ENCODE peak calls at places on chromosome X, in four cellular contexts. One of them, this sample, is unnamed.

GRCh38 chrX:37846934-37847732 is at the start of gene DYNLT3:
- DNase-seq in GM13977: peak
- DNase-seq in dorsolateral prefrontal cortex: peak
- DNase-seq in WTC11: peak
- DNase-seq in this sample: peak

GRCh38 chrX:81305240-81305639 is 103.3 kb downstream of the SH3BGRL start:
- DNase-seq in GM13977: no peak
- DNase-seq in dorsolateral prefrontal cortex: no peak
- DNase-seq in WTC11: no peak
- DNase-seq in this sample: no peak

GRCh38 chrX:2875798-2876399 is 47.2 kb downstream of the GYG2 start:
- DNase-seq in GM13977: no peak
- DNase-seq in dorsolateral prefrontal cortex: no peak
- DNase-seq in WTC11: no peak
- DNase-seq in this sample: no peak

GRCh38 chrX:23694606-23695005 is 27.3 kb downstream of the PRDX4 start:
- DNase-seq in GM13977: peak
- DNase-seq in dorsolateral prefrontal cortex: no peak
- DNase-seq in WTC11: peak
- DNase-seq in this sample: no peak

GRCh38 chrX:109992203-109992602 is 10.7 kb upstream of the TMEM164 start:
- DNase-seq in GM13977: no peak
- DNase-seq in dorsolateral prefrontal cortex: no peak
- DNase-seq in WTC11: no peak
- DNase-seq in this sample: no peak

GRCh38 chrX:70494441-70494840 is 49.8 kb downstream of the DLG3 start:
- DNase-seq in GM13977: no peak
- DNase-seq in dorsolateral prefrontal cortex: no peak
- DNase-seq in WTC11: no peak
- DNase-seq in this sample: no peak

GRCh38 chrX:111375747-111376146 is 36.2 kb downstream of the DCX start:
- DNase-seq in GM13977: no peak
- DNase-seq in dorsolateral prefrontal cortex: no peak
- DNase-seq in WTC11: no peak
- DNase-seq in this sample: no peak

GRCh38 chrX:44674906-44675305 is 132.2 kb upstream of the FUNDC1 start:
- DNase-seq in GM13977: no peak
- DNase-seq in dorsolateral prefrontal cortex: no peak
- DNase-seq in WTC11: no peak
- DNase-seq in this sample: no peak

GRCh38 chrX:150436200-150436599 is 73.1 kb downstream of the MAMLD1 start:
- DNase-seq in GM13977: no peak
- DNase-seq in dorsolateral prefrontal cortex: no peak
- DNase-seq in WTC11: no peak
- DNase-seq in this sample: no peak

GRCh38 chrX:67544281-67544680 is 460 bp downstream of the AR start:
- DNase-seq in GM13977: no peak
- DNase-seq in dorsolateral prefrontal cortex: no peak
- DNase-seq in WTC11: peak
- DNase-seq in this sample: no peak

GRCh38 chrX:154751121-154751668 is 318 bp upstream of the GAB3 start:
- DNase-seq in GM13977: no peak
- DNase-seq in dorsolateral prefrontal cortex: no peak
- DNase-seq in WTC11: no peak
- DNase-seq in this sample: no peak

GRCh38 chrX:131305926-131306325 is 16.8 kb upstream of the IGSF1 start:
- DNase-seq in GM13977: no peak
- DNase-seq in dorsolateral prefrontal cortex: no peak
- DNase-seq in WTC11: no peak
- DNase-seq in this sample: no peak

GRCh38 chrX:53715336-53715924 is 28.9 kb upstream of the HUWE1 start:
- DNase-seq in GM13977: no peak
- DNase-seq in dorsolateral prefrontal cortex: no peak
- DNase-seq in WTC11: no peak
- DNase-seq in this sample: no peak

GRCh38 chrX:1727531-1728027 is 112.7 kb downstream of the ASMT start:
- DNase-seq in GM13977: no peak
- DNase-seq in dorsolateral prefrontal cortex: no peak
- DNase-seq in WTC11: peak
- DNase-seq in this sample: peak

GRCh38 chrX:38903093-38903492 is 101.8 kb downstream of the MID1IP1 start:
- DNase-seq in GM13977: no peak
- DNase-seq in dorsolateral prefrontal cortex: no peak
- DNase-seq in WTC11: peak
- DNase-seq in this sample: no peak

GRCh38 chrX:6981718-6982406 is 165.7 kb upstream of the STS start:
- DNase-seq in GM13977: no peak
- DNase-seq in dorsolateral prefrontal cortex: no peak
- DNase-seq in WTC11: no peak
- DNase-seq in this sample: no peak

GRCh38 chrX:68945603-68946228 is 116.9 kb downstream of the EFNB1 start:
- DNase-seq in GM13977: peak
- DNase-seq in dorsolateral prefrontal cortex: no peak
- DNase-seq in WTC11: peak
- DNase-seq in this sample: peak

GRCh38 chrX:48961585-48962091 is 4.2 kb upstream of the OTUD5 start:
- DNase-seq in GM13977: no peak
- DNase-seq in dorsolateral prefrontal cortex: no peak
- DNase-seq in WTC11: no peak
- DNase-seq in this sample: no peak

GRCh38 chrX:83845397-83845796 is 15.5 kb upstream of the CYLC1 start:
- DNase-seq in GM13977: peak
- DNase-seq in dorsolateral prefrontal cortex: no peak
- DNase-seq in WTC11: no peak
- DNase-seq in this sample: no peak

DNA sequence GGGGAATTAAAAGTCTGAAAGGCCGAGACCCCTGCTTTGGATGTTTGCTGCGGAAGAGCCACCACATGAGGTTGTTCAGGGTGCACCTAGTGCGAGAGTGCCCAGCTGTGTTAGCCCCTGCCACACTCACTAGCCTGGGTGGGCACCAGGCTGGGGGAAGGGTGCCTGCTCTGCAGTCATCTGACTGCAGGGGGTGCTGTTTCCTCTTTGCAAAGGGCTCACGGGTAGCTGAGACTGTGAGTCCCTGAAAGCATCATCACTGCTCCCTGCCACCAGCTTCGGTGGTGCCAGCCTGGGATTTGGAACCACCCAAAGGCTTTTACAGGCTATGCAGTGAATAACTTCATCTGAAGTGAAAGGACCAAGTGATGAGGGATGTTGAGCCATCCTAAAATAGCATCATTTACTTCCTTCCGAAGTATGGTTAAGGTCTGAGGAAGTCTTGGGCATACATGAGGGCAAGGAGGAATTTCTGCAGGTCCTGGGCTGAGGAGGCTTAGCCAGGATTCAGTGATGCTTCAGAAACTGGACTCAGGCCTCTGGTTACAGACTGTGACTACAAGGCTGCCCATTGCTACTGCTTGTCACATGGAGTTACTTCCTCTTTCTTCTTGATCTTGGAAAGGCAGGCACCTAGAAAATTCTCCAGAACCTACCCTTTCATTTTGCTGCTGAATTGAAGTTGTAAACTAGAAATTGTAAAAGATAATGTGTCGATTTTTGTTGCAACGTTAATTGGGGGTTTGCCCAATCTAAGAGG is 293.2 kb upstream of the PRPS2 start:
- DNase-seq in GM13977: peak
- DNase-seq in dorsolateral prefrontal cortex: no peak
- DNase-seq in WTC11: peak
- DNase-seq in this sample: no peak
- TF ChIP-seq CTCF in GM13977: peak
- TF ChIP-seq CTCF in dorsolateral prefrontal cortex: no peak
- TF ChIP-seq CTCF in WTC11: peak
- TF ChIP-seq CTCF in this sample: peak

DNA sequence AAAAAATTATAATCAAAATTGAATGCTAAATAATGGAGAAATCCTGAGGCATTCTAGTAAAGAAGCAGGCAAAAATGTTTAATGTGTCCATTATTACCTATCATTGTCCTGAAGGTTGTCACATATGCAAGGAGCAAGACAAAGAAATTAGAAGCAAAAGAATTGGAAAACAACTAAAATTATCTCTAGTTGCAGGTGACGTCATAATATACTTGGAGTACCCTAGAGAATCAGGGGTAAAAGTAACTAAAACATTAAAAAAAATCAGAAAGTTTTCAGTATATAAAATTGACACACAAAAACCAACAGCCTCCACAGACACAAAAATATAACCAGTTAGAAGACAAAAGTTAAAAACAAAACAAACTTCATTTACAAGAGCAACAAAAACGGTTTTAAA is 21.4 kb downstream of the MAGEA1 start:
- DNase-seq in GM13977: no peak
- DNase-seq in dorsolateral prefrontal cortex: no peak
- DNase-seq in WTC11: no peak
- DNase-seq in this sample: no peak
- TF ChIP-seq CTCF in GM13977: no peak
- TF ChIP-seq CTCF in dorsolateral prefrontal cortex: no peak
- TF ChIP-seq CTCF in WTC11: no peak
- TF ChIP-seq CTCF in this sample: no peak

GRCh38 chrX:35380808-35381700 is 417.1 kb upstream of the MAGEB16 start:
- DNase-seq in GM13977: peak
- DNase-seq in dorsolateral prefrontal cortex: no peak
- DNase-seq in WTC11: no peak
- DNase-seq in this sample: no peak
- TF ChIP-seq CTCF in GM13977: peak
- TF ChIP-seq CTCF in dorsolateral prefrontal cortex: peak
- TF ChIP-seq CTCF in WTC11: peak
- TF ChIP-seq CTCF in this sample: peak

GRCh38 chrX:106014119-106014775 is 24.3 kb downstream of the SERPINA7 start:
- DNase-seq in GM13977: no peak
- DNase-seq in dorsolateral prefrontal cortex: no peak
- DNase-seq in WTC11: no peak
- DNase-seq in this sample: no peak
- TF ChIP-seq CTCF in GM13977: no peak
- TF ChIP-seq CTCF in dorsolateral prefrontal cortex: no peak
- TF ChIP-seq CTCF in WTC11: no peak
- TF ChIP-seq CTCF in this sample: no peak

DNA sequence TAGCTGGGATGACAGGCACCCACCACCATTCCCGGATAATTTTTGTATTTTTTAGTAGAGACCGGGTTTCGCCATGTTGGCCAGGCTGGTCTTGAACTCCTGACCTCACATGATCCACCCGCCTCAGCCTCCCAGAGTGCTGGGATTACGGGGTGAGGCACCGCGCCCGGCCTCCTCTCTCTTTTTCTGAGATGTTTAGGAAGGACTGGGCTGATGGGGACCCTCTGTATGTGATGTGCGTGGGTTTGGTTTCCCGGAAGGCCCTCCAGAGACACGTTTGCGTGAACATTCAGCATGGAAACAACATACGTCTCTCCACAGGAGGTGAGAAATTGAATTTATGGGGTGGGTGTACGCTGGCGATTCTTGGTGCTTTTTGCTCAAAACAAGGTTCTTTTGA is 18.6 kb downstream of the SHOX start:
- DNase-seq in GM13977: no peak
- DNase-seq in dorsolateral prefrontal cortex: no peak
- DNase-seq in WTC11: no peak
- DNase-seq in this sample: no peak
- TF ChIP-seq CTCF in GM13977: no peak
- TF ChIP-seq CTCF in dorsolateral prefrontal cortex: no peak
- TF ChIP-seq CTCF in WTC11: no peak
- TF ChIP-seq CTCF in this sample: no peak

DNA sequence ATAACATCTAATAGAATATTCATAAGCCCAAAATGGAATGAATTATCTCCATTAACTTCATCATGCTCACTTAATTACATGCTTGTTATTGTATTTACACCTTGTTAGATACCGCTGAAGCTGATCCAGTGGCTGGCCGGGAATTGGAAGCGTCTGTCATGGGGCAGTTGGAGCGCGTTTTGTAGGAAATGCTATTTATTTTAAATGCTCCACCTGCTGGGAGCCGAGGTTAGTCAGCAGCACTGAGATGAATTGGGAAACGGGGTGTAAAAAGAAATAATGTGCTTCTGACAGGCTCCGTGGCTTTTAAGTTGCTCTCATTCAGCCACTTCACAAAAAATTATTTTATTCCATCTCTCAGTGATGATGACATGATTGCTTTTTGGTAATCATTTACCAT is 25.2 kb downstream of the ARX start:
- DNase-seq in GM13977: no peak
- DNase-seq in dorsolateral prefrontal cortex: no peak
- DNase-seq in WTC11: no peak
- DNase-seq in this sample: no peak
- TF ChIP-seq CTCF in GM13977: no peak
- TF ChIP-seq CTCF in dorsolateral prefrontal cortex: no peak
- TF ChIP-seq CTCF in WTC11: no peak
- TF ChIP-seq CTCF in this sample: peak

DNA sequence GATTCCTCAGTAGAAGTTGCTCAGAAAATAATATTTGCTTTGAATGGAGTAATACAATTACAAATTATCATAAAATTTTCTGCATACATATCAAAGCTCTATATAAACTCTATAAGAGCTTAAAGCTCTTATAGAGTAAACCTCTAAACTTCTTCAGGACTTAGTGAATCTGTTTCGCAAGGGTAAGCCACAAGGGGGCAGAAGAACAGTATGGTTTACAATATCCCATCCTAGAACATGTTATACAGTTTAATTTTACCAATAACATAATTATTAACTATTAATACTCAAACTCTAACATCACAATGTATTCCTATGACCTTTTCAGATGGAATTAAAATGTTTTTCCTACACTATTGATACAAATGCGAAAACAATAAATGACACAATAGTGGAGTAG is 33.8 kb upstream of the SPANXN1 start:
- DNase-seq in GM13977: no peak
- DNase-seq in dorsolateral prefrontal cortex: no peak
- DNase-seq in WTC11: no peak
- DNase-seq in this sample: no peak
- TF ChIP-seq CTCF in GM13977: peak
- TF ChIP-seq CTCF in dorsolateral prefrontal cortex: no peak
- TF ChIP-seq CTCF in WTC11: no peak
- TF ChIP-seq CTCF in this sample: peak

DNA sequence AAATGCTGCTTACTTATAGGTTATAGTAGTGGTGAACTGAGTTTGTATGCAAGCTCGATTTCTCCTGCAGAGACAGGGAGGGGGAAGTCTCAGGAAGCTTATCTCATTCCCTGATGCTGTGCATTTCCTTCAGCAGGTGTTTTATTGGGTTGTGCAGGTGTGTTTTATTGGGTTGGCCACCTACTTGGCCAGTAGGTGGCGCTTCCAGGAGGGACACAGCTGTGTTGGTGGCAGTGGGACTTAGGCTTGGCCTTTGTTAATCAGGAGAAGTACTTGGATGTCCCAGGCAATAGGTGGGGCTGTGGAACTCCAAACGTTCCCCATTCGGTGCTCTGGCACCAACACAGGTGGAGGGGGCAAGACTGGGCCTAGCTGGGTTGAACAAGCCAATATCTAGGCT is 196.0 kb upstream of the DCAF8L1 start:
- DNase-seq in GM13977: peak
- DNase-seq in dorsolateral prefrontal cortex: no peak
- DNase-seq in WTC11: peak
- DNase-seq in this sample: no peak
- TF ChIP-seq CTCF in GM13977: peak
- TF ChIP-seq CTCF in dorsolateral prefrontal cortex: no peak
- TF ChIP-seq CTCF in WTC11: peak
- TF ChIP-seq CTCF in this sample: peak

GRCh38 chrX:18406531-18407266 is 18.7 kb upstream of the CDKL5 start:
- DNase-seq in GM13977: no peak
- DNase-seq in dorsolateral prefrontal cortex: no peak
- DNase-seq in WTC11: no peak
- DNase-seq in this sample: no peak

GRCh38 chrX:18415386-18415785 is 10.0 kb upstream of the CDKL5 start:
- DNase-seq in GM13977: no peak
- DNase-seq in dorsolateral prefrontal cortex: no peak
- DNase-seq in WTC11: no peak
- DNase-seq in this sample: no peak

GRCh38 chrX:18410038-18410437 is 15.4 kb upstream of the CDKL5 start:
- DNase-seq in GM13977: no peak
- DNase-seq in dorsolateral prefrontal cortex: no peak
- DNase-seq in WTC11: no peak
- DNase-seq in this sample: no peak
- TF ChIP-seq CTCF in GM13977: peak
- TF ChIP-seq CTCF in dorsolateral prefrontal cortex: peak
- TF ChIP-seq CTCF in WTC11: no peak
- TF ChIP-seq CTCF in this sample: peak

This sample was measured in type B pancreatic cell.